ENCODE peak calls at places on chromosomes 16 and 17, in eight cellular contexts. D is heart right ventricle, U is Calu3, V is tibial artery, G is AG04449, Z is fibroblast of lung, R is mesothelial cell of epicardium, I is cardiac fibroblast. O is an unnamed sample.

GRCh38 chr16:901715-902601 is 68.8 kb downstream of the LMF1 start:
- DNase-seq in D (no peak), U (no peak), V (no peak), G (no peak), Z (no peak), R (no peak), I (no peak), O (no peak)

GRCh38 chr16:53220585-53220984 is 165.8 kb downstream of the CHD9 start:
- DNase-seq in D (peak), U (no peak), V (no peak), G (no peak), Z (no peak), R (no peak), I (peak), O (no peak)

GRCh38 chr17:16282522-16282921 is 65.5 kb downstream of the PIGL start:
- DNase-seq in D (no peak), U (no peak), V (no peak), G (peak), Z (peak), R (no peak), I (peak), O (no peak)

GRCh38 chr16:85019659-85020245 is 7.8 kb upstream of the KIAA0513 start:
- DNase-seq in D (no peak), U (no peak), V (no peak), G (no peak), Z (no peak), R (no peak), I (no peak), O (no peak)

GRCh38 chr17:49353607-49354006 is 8.4 kb downstream of the ZNF652 start:
- DNase-seq in D (no peak), U (no peak), V (no peak), G (no peak), Z (no peak), R (no peak), I (no peak), O (no peak)

GRCh38 chr16:2205967-2206313 is 686 bp downstream of the MLST8 start:
- DNase-seq in D (no peak), U (peak), V (peak), G (no peak), Z (no peak), R (no peak), I (no peak), O (no peak)

GRCh38 chr16:15043344-15043743 is 12.5 kb downstream of the NTAN1 start:
- DNase-seq in D (no peak), U (no peak), V (no peak), G (no peak), Z (no peak), R (no peak), I (no peak), O (no peak)

GRCh38 chr17:51617876-51618455 is 357.6 kb downstream of the UTP18 start:
- DNase-seq in D (no peak), U (no peak), V (no peak), G (no peak), Z (no peak), R (no peak), I (no peak), O (no peak)

GRCh38 chr16:10121496-10121895 is 60.7 kb downstream of the GRIN2A start:
- DNase-seq in D (no peak), U (peak), V (no peak), G (peak), Z (no peak), R (no peak), I (peak), O (no peak)

GRCh38 chr16:10122026-10122425 is 60.2 kb downstream of the GRIN2A start:
- DNase-seq in D (no peak), U (no peak), V (no peak), G (no peak), Z (no peak), R (no peak), I (peak), O (no peak)

GRCh38 chr16:10123141-10123540 is 59.1 kb downstream of the GRIN2A start:
- DNase-seq in D (no peak), U (no peak), V (no peak), G (no peak), Z (no peak), R (no peak), I (peak), O (no peak)

GRCh38 chr16:10120953-10121352 is 61.3 kb downstream of the GRIN2A start:
- DNase-seq in D (no peak), U (peak), V (no peak), G (no peak), Z (no peak), R (no peak), I (no peak), O (no peak)

GRCh38 chr16:10122546-10122945 is 59.7 kb downstream of the GRIN2A start:
- DNase-seq in D (no peak), U (peak), V (no peak), G (no peak), Z (no peak), R (no peak), I (peak), O (no peak)
- TF ChIP-seq CTCF in D (peak), U (peak), V (peak), G (peak), Z (peak), R (peak), I (peak), O (no peak)

DNA sequence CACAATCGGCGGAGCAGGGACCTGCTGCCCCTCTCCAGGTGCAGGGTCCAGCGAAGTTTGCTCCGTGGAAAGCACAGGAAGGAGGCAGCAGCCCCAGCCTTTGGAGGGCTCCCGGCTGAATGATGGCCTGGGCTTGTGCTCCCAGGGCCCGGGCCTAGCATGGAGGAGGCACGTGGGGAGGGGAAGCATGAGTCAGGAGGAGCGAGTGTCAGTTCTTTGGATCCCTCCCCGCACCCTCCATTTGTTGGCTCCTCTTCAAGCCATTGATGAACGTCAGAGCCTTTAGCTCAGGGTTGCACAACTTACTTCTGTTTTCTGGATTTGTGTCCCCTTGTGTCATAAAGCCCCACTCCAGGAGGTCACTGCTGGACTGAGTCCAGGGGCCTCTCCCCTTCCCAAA is 25.8 kb downstream of the TTYH2 start:
- DNase-seq in D (peak), U (no peak), V (peak), G (no peak), Z (peak), R (no peak), I (peak), O (no peak)
- TF ChIP-seq CTCF in D (no peak), U (no peak), V (no peak), G (no peak), Z (no peak), R (no peak), I (no peak), O (no peak)

DNA sequence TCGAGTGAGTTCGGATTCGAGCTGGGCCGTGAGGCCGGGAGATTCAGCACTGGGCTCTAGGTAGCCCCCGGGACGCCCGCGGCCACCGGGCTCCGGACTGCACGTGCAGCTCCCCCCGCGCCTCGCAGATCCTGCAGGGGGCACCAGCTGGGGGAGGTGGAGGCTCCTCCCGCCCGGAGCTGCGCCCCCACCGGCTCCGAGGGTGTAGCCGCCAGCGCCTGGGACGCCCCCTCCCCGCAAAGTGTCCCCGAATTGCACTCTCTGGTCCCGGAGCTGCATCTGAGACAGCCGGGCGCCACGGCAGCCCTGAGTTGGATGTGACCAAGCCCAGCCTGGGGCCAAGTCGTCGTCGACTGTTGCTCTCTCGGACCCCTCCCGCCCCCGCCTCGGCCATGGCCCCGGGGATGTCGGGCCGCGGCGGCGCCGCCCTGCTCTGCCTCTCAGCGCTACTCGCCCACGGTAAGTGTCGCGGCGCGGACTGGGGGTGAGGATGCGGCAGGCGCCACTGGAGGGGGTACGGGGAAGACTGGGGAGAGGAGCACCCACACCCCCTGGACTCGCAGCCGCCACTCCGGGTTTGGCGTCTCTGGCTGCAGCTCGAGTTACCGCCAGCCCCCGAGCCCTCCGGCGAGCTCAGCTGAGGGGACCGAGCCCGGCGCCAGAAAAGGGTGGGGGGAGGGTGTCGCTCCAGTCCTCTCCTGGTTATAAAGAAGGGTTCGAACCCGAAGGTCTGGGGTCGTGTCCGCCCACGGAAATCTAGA is 1.5 kb downstream of the TMEM132E start:
- DNase-seq in D (no peak), U (no peak), V (no peak), G (no peak), Z (no peak), R (no peak), I (no peak), O (peak)
- TF ChIP-seq CTCF in D (no peak), U (no peak), V (no peak), G (no peak), Z (no peak), R (no peak), I (no peak), O (no peak)

GRCh38 chr17:6020376-6021010 is 49.7 kb upstream of the WSCD1 start:
- DNase-seq in D (no peak), U (no peak), V (no peak), G (no peak), Z (no peak), R (no peak), I (no peak), O (no peak)

GRCh38 chr17:6019959-6020358 is 50.2 kb upstream of the WSCD1 start:
- DNase-seq in D (no peak), U (no peak), V (no peak), G (no peak), Z (no peak), R (no peak), I (no peak), O (no peak)

GRCh38 chr17:6021011-6021400 is 49.2 kb upstream of the WSCD1 start:
- DNase-seq in D (no peak), U (no peak), V (no peak), G (no peak), Z (no peak), R (no peak), I (no peak), O (no peak)

GRCh38 chr17:6023452-6023851 is 46.7 kb upstream of the WSCD1 start:
- DNase-seq in D (no peak), U (no peak), V (no peak), G (no peak), Z (no peak), R (no peak), I (no peak), O (no peak)

DNA sequence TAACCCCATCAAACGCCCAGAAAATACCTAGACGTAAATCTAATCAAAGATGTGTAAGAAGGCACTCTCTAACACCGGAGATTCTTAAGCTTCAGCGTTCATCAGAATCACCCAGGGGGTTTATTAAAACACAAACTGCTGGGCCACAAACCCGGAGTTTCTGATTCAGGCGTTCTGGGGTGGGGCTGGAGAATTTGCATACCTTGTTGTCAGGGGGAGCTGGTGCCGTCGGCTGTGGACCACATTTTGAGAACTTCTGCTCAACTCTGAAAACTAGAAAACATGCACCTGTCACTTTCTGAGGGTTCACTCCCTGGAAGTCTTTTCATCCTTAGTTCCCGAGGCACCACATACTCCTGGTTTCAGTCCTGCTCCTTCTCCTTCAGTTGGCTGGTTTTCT is 48.6 kb upstream of the WSCD1 start:
- DNase-seq in D (no peak), U (no peak), V (no peak), G (no peak), Z (no peak), R (no peak), I (no peak), O (no peak)
- TF ChIP-seq CTCF in D (no peak), U (no peak), V (no peak), G (no peak), Z (no peak), R (no peak), I (no peak), O (no peak)

DNA sequence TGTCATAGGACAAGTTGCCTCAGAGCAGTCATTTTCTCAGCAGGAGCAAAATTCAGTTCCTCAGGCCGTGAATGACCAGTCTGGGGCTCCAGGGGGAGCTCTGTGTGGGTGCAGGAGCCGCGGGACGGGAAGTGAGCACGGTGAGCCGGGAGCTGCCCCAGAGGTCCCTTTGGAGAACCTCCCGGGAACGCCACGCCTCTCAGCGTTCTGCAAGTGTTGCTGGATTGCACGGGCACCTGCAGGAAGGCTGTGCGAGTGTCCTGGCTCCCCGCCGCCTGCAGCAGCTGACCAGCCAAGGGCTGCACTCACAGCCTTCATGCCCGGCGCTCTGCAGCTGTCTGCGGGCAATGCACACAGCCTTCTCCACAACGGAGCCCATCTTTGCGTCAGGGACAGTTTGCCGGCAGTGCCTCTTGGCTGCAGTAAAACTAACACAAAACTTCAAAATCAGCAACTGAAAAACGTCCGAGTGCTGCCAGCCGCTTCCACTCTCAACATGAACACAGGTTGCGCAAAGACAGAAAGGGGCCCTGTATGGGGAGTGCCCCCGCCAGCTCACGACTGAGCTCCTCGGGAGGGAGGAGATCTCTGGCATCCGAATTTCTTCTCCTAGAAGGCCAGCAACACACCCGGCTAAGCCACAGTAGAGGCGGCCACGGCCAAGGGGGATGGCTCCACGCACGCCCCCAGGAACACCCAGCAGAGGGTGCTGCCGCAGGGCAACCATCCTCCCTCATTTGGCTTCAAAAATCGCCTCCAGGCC is 16.0 kb downstream of the NDUFAF8 start:
- DNase-seq in D (peak), U (peak), V (peak), G (no peak), Z (peak), R (no peak), I (peak), O (no peak)
- TF ChIP-seq CTCF in D (peak), U (peak), V (peak), G (peak), Z (peak), R (peak), I (peak), O (peak)

GRCh38 chr17:38404174-38404943 is 23.9 kb upstream of the ARHGAP23 start:
- DNase-seq in D (no peak), U (no peak), V (no peak), G (no peak), Z (no peak), R (no peak), I (no peak), O (no peak)
- TF ChIP-seq CTCF in D (no peak), U (no peak), V (no peak), G (no peak), Z (no peak), R (no peak), I (no peak), O (no peak)

GRCh38 chr16:29989111-29989858 is 6.1 kb downstream of the HIRIP3 start:
- DNase-seq in D (no peak), U (no peak), V (no peak), G (no peak), Z (no peak), R (no peak), I (no peak), O (no peak)
- TF ChIP-seq CTCF in D (no peak), U (no peak), V (no peak), G (no peak), Z (no peak), R (no peak), I (no peak), O (no peak)

O was measured in GM13976.